ENCODE peak calls at places on chromosome 18, in six cellular contexts. K, E, A, F, Q and U are unnamed samples.
A peak's percentile ranks its signal among the peaks of the same experiment; 100 is the strongest.

GRCh38 chr18:2316686-2317308 is 254.5 kb downstream of the METTL4 start:
- DNase-seq in E (no peak), K (no peak), F (no peak), A (no peak), Q (no peak), U (no peak)

GRCh38 chr18:55998071-55998522 is 410.1 kb upstream of the TCF4 start:
- DNase-seq in F (no peak), A (peak; percentile 72), E (peak; percentile 46), Q (no peak), K (no peak), U (no peak)

GRCh38 chr18:36200354-36200771 is 13.1 kb downstream of the MOCOS start:
- DNase-seq in Q (no peak), F (no peak), A (no peak), K (no peak), E (no peak), U (no peak)

GRCh38 chr18:31610841-31611240 is 19.2 kb downstream of the TTR start:
- DNase-seq in A (no peak), F (no peak), E (peak; percentile 14), Q (no peak), K (no peak), U (peak; percentile 49)

GRCh38 chr18:3449702-3450357 is at the start of gene TGIF1:
- DNase-seq in F (no peak), A (peak; percentile 54), Q (peak; percentile 90), E (peak; percentile 87), K (no peak), U (peak; percentile 56)

GRCh38 chr18:5895300-5895885 is at the start of gene TMEM200C:
- DNase-seq in E (no peak), Q (peak; percentile 59), F (no peak), A (peak; percentile 47), K (no peak), U (peak; percentile 43)

GRCh38 chr18:68484241-68484640 is 230.7 kb downstream of the TMX3 start:
- DNase-seq in E (peak; percentile 24), K (no peak), Q (no peak), A (no peak), F (no peak), U (no peak)

GRCh38 chr18:12606592-12607315 is 51.2 kb downstream of the SPIRE1 start:
- DNase-seq in Q (no peak), F (peak; percentile 27), E (peak; percentile 86), A (no peak), K (no peak), U (no peak)

GRCh38 chr18:32372381-32373061 is 98.2 kb downstream of the GAREM1 start:
- DNase-seq in F (no peak), Q (no peak), E (peak; percentile 22), K (no peak), A (no peak), U (peak; percentile 12)

GRCh38 chr18:60534539-60534938 is 162.0 kb upstream of the MC4R start:
- DNase-seq in K (no peak), Q (no peak), E (peak; percentile 3), F (no peak), A (no peak), U (no peak)

GRCh38 chr18:31648966-31649429 is 35.4 kb downstream of the B4GALT6 start:
- DNase-seq in A (no peak), Q (no peak), F (no peak), E (peak; percentile 38), K (peak; percentile 37), U (no peak)

GRCh38 chr18:5152335-5153020 is 44.6 kb downstream of the AKAIN1 start:
- DNase-seq in E (no peak), A (no peak), Q (no peak), F (no peak), K (no peak), U (no peak)

GRCh38 chr18:47545613-47546012 is 294.2 kb upstream of the SKOR2 start:
- DNase-seq in A (no peak), K (no peak), E (no peak), F (no peak), Q (no peak), U (no peak)
- TF ChIP-seq CTCF in A (no peak), K (no peak), E (no peak), F (no peak), Q (no peak), U (no peak)

DNA sequence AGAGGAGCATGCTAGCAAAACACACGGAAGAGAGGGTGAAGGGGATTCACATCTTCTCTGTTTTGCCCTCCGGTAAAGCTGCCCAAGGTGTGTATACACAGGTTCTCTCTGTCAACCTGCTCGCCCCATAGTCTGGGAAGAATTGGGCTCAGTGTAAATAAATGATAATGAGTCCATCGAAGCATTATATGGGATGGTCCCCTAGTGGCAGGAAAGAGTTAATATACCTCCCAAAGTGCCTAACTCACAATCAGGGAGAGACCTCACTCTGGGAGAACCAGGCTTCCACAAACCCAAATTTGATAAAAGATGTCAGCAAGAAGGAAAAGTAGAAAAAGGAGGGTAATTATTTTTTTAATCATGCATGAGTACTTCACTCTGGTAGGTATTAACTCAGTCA is 262.2 kb upstream of the ZNF521 start:
- DNase-seq in E (no peak), A (no peak), F (no peak), K (no peak), Q (no peak), U (no peak)
- TF ChIP-seq CTCF in E (no peak), A (no peak), F (no peak), K (no peak), Q (no peak), U (no peak)

GRCh38 chr18:51568151-51568550 is 370.7 kb upstream of the MEX3C start:
- DNase-seq in Q (no peak), E (no peak), A (no peak), K (no peak), F (no peak), U (no peak)
- TF ChIP-seq CTCF in Q (no peak), E (no peak), A (no peak), K (no peak), F (no peak), U (no peak)

GRCh38 chr18:332721-333513 is 65.1 kb upstream of the THOC1 start:
- DNase-seq in E (peak; percentile 72), K (no peak), A (no peak), F (no peak), Q (peak; percentile 76), U (no peak)
- TF ChIP-seq CTCF in E (no peak), K (no peak), A (no peak), F (no peak), Q (no peak), U (no peak)

DNA sequence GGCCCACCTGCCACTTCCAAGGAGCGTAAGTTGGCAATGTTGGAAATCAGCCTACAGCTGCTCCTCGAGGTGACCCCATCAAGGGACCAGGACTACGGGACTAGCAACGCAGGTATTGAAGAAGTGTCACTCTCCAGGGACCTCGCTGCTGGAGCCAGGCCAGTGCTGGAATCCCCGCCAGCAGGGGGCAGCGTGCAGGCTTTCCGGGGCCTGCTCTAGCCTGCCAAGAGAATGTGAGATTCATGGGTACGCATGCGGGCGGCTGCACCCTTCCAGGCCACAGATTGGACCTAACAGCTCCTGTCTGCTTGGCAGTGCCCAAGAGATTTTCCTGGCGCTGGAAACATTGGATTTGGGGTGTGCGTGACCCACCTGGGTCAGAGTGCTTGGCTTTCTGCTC is 182.8 kb upstream of the RAB12 start:
- DNase-seq in K (no peak), E (no peak), Q (no peak), A (no peak), F (no peak), U (no peak)
- TF ChIP-seq CTCF in K (peak; percentile 41), E (no peak), Q (no peak), A (no peak), F (peak; percentile 22), U (peak; percentile 58)

DNA sequence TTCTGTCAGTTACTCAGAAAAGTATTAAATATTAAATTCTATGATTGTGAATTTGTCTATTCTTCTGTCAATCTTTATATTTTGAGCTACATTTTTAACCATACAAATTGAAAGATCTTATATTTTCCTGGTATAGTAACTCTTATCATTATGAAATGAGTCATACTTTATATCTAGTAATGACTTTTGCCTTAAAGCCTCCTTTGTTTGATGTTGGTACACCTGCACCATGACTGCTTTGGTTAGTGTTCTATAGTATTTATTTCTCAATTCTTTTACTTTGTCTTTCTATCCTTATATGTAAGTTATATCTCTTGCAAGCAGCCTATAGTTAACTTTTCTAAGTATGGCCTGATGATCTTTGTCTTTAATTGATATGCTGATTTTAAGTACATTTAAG is 13.0 kb downstream of the ZNF236 start:
- DNase-seq in Q (no peak), K (no peak), F (no peak), A (no peak), E (no peak), U (no peak)
- TF ChIP-seq CTCF in Q (no peak), K (no peak), F (no peak), A (no peak), E (no peak), U (no peak)

DNA sequence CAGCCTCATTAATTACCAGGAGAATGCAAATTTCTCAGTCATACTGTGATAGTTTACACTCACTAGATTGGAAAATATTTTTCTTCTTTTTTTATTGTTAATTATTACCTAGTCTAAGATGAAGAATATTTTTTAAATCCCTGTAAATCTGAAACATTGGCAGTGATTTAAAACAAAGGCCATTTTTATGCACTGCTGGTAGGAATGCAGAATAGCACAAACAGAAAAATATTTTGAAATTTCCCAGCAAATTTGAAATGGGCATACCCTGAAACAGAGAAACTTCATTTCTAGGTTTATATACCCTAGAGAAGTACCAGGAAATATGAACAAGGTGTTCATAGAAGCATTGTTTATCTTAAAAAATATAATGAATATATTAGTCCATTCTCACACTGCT is 31.0 kb downstream of the DYNAP start:
- DNase-seq in E (no peak), Q (no peak), K (no peak), F (no peak), A (no peak), U (no peak)
- TF ChIP-seq CTCF in E (peak; percentile 36), Q (no peak), K (no peak), F (peak; percentile 35), A (no peak), U (peak; percentile 30)